ENCODE peak calls at places on chromosomes 6 and 20, in nine cellular contexts. N, M, Q, P, C, O, E, A and I are unnamed samples.

GRCh38 chr20:53381568-53382262 is 211.9 kb downstream of the ZNF217 start:
- DNase-seq in C (no peak), P (no peak), N (no peak), A (no peak), Q (no peak), E (no peak), O (no peak), M (no peak), I (no peak)

GRCh38 chr6:111564482-111564945 is 41.2 kb downstream of the TRAF3IP2 start:
- DNase-seq in C (no peak), E (peak; percentile 79), P (no peak), O (no peak), Q (peak; percentile 40), A (no peak), M (no peak), N (no peak), I (peak; percentile 41)

GRCh38 chr20:38272398-38272797 is 11.9 kb upstream of the KIAA1755 start:
- DNase-seq in Q (no peak), A (no peak), C (no peak), M (no peak), E (peak; percentile 83), O (no peak), P (no peak), N (no peak), I (no peak)

GRCh38 chr20:47704746-47705496 is 80.4 kb downstream of the SULF2 start:
- DNase-seq in E (peak; percentile 23), M (no peak), P (no peak), A (no peak), O (no peak), N (peak; percentile 34), Q (no peak), C (no peak), I (no peak)

GRCh38 chr20:46179811-46180326 is 61.8 kb downstream of the CD40 start:
- DNase-seq in N (no peak), C (no peak), M (no peak), O (no peak), P (no peak), E (no peak), Q (no peak), A (no peak), I (no peak)

GRCh38 chr6:131398176-131398575 is 174.8 kb upstream of the ARG1 start:
- DNase-seq in O (no peak), C (no peak), N (no peak), E (no peak), P (no peak), Q (no peak), M (no peak), A (no peak), I (no peak)

GRCh38 chr20:42907730-42908129 is 282.0 kb downstream of the PTPRT start:
- DNase-seq in P (no peak), O (no peak), M (no peak), E (no peak), N (no peak), Q (no peak), A (no peak), C (no peak), I (no peak)

GRCh38 chr20:39631557-39631956 is 669.4 kb downstream of the DHX35 start:
- DNase-seq in A (no peak), Q (no peak), N (no peak), M (no peak), E (peak; percentile 3), P (no peak), C (no peak), O (no peak), I (no peak)

GRCh38 chr6:11241793-11242201 is 9.3 kb upstream of the NEDD9 start:
- DNase-seq in M (no peak), N (peak; percentile 42), E (no peak), P (no peak), Q (peak; percentile 64), C (peak; percentile 79), A (peak; percentile 61), O (no peak), I (no peak)

GRCh38 chr20:38447931-38448675 is 13.0 kb upstream of the SNHG17 start:
- DNase-seq in O (no peak), M (no peak), E (no peak), Q (no peak), P (no peak), A (no peak), N (no peak), C (no peak), I (no peak)

GRCh38 chr20:52972965-52973819 is 1.0 kb downstream of the TSHZ2 start:
- DNase-seq in A (no peak), M (no peak), Q (no peak), P (peak; percentile 33), E (no peak), O (peak; percentile 17), N (no peak), C (no peak), I (no peak)

GRCh38 chr20:22586645-22587310 is 2.4 kb upstream of the FOXA2 start:
- DNase-seq in C (no peak), E (no peak), N (no peak), O (peak; percentile 41), Q (no peak), A (no peak), P (peak; percentile 38), M (no peak), I (no peak)